ENCODE peak calls at places on chromosomes 6 and 20, in six cellular contexts. S, Z, T, N, L and D are unnamed samples. For H3K36me3, the result is how much of the 10 kb centered on the place peaks cover.

GRCh38 chr6:107485157-107485556 is 4.8 kb upstream of the SOBP start:
- DNase-seq in S (no peak), Z (no peak), T (no peak), N (no peak), L (no peak), D (no peak)

GRCh38 chr6:109039795-109040194 is 54.9 kb downstream of the SESN1 start:
- DNase-seq in S (no peak), Z (no peak), T (no peak), N (no peak), L (no peak), D (no peak)

GRCh38 chr6:141587482-141588266 is 545.1 kb upstream of the GJE1 start:
- DNase-seq in S (no peak), Z (peak), T (no peak), N (no peak), L (no peak), D (no peak)

GRCh38 chr6:47047479-47048411 is 5.6 kb upstream of the ADGRF1 start:
- DNase-seq in S (no peak), Z (peak), T (peak), N (peak), L (no peak), D (peak)

GRCh38 chr6:93917216-93917615 is 497.9 kb upstream of the EPHA7 start:
- DNase-seq in S (no peak), Z (no peak), T (no peak), N (no peak), L (no peak), D (no peak)

GRCh38 chr6:45822269-45822812 is 193.3 kb downstream of the CLIC5 start:
- DNase-seq in S (no peak), Z (no peak), T (no peak), N (no peak), L (no peak), D (no peak)

GRCh38 chr20:2349801-2350200 is 30.9 kb upstream of the TGM6 start:
- DNase-seq in S (no peak), Z (no peak), T (no peak), N (no peak), L (no peak), D (peak)

GRCh38 chr6:51927450-51927849 is 160.0 kb downstream of the PKHD1 start:
- DNase-seq in S (no peak), Z (no peak), T (no peak), N (no peak), L (no peak), D (no peak)

GRCh38 chr6:6661191-6661590 is 72.7 kb downstream of the LY86 start:
- DNase-seq in S (no peak), Z (no peak), T (no peak), N (no peak), L (no peak), D (no peak)

GRCh38 chr20:15706719-15707118 is 866.5 kb downstream of the KIF16B start:
- DNase-seq in S (no peak), Z (peak), T (no peak), N (no peak), L (no peak), D (no peak)

GRCh38 chr20:3420211-3420707 is 12.8 kb upstream of the DNAAF9 start:
- DNase-seq in S (no peak), Z (peak), T (no peak), N (no peak), L (peak), D (no peak)

GRCh38 chr6:75368151-75368779 is 83.7 kb upstream of the TMEM30A start:
- DNase-seq in S (no peak), Z (no peak), T (peak), N (peak), L (peak), D (no peak)

GRCh38 chr6:169240591-169241390 is 12.9 kb downstream of the THBS2 start:
- DNase-seq in S (peak), Z (no peak), T (no peak), N (no peak), L (no peak), D (no peak)

GRCh38 chr6:154403803-154404202 is 47.2 kb upstream of the IPCEF1 start:
- DNase-seq in S (peak), Z (peak), T (peak), N (no peak), L (no peak), D (peak)

GRCh38 chr20:658202-658601 is 5.2 kb upstream of the SRXN1 start:
- DNase-seq in S (no peak), Z (no peak), T (no peak), N (no peak), L (no peak), D (no peak)

GRCh38 chr6:11791354-11792107 is 12.9 kb upstream of the ADTRP start:
- DNase-seq in S (no peak), Z (no peak), T (no peak), N (no peak), L (no peak), D (no peak)

GRCh38 chr6:84645000-84645399 is 119.4 kb downstream of the TBX18 start:
- DNase-seq in S (no peak), Z (peak), T (no peak), N (no peak), L (no peak), D (peak)

GRCh38 chr6:40954446-40955180 is 84.4 kb downstream of the UNC5CL start:
- DNase-seq in S (no peak), Z (no peak), T (no peak), N (no peak), L (no peak), D (no peak)

GRCh38 chr6:49980898-49981297 is 11.5 kb upstream of the DEFB113 start:
- DNase-seq in S (no peak), Z (no peak), T (no peak), N (no peak), L (no peak), D (no peak)

GRCh38 chr6:53294611-53295010 is 54.1 kb downstream of the ELOVL5 start:
- DNase-seq in S (no peak), Z (no peak), T (no peak), N (no peak), L (no peak), D (no peak)

GRCh38 chr6:53295176-53295575 is 53.6 kb downstream of the ELOVL5 start:
- DNase-seq in S (no peak), Z (no peak), T (no peak), N (no peak), L (no peak), D (no peak)

GRCh38 chr6:53293691-53294090 is 55.1 kb downstream of the ELOVL5 start:
- DNase-seq in S (no peak), Z (no peak), T (no peak), N (no peak), L (no peak), D (no peak)

GRCh38 chr6:53297004-53297403 is 51.7 kb downstream of the ELOVL5 start:
- DNase-seq in S (no peak), Z (no peak), T (no peak), N (no peak), L (no peak), D (no peak)

GRCh38 chr6:53294095-53294494 is 54.7 kb downstream of the ELOVL5 start:
- DNase-seq in S (no peak), Z (no peak), T (no peak), N (peak), L (no peak), D (no peak)
- H3K36me3 ChIP-seq in S (under half), Z (under half), T (under half), N (half or more), L (under half), D (half or more)

GRCh38 chr6:30781697-30782424 is 37.5 kb upstream of the IER3 start:
- DNase-seq in S (peak), Z (peak), T (peak), N (no peak), L (peak), D (peak)
- H3K4me3 ChIP-seq in S (no peak), Z (peak), T (peak), N (no peak), L (peak), D (peak)

GRCh38 chr20:62235777-62236157 is 2.6 kb upstream of the OSBPL2 start:
- DNase-seq in S (no peak), Z (no peak), T (no peak), N (no peak), L (no peak), D (no peak)

GRCh38 chr20:62236200-62236599 is 2.1 kb upstream of the OSBPL2 start:
- DNase-seq in S (no peak), Z (no peak), T (no peak), N (no peak), L (no peak), D (no peak)

GRCh38 chr20:62236674-62236996 is 1.7 kb upstream of the OSBPL2 start:
- DNase-seq in S (no peak), Z (no peak), T (no peak), N (no peak), L (no peak), D (no peak)

GRCh38 chr20:62234346-62234745 is 4.0 kb upstream of the OSBPL2 start:
- DNase-seq in S (no peak), Z (no peak), T (no peak), N (no peak), L (no peak), D (no peak)

GRCh38 chr20:62235001-62235776 is 3.1 kb upstream of the OSBPL2 start:
- DNase-seq in S (no peak), Z (no peak), T (no peak), N (no peak), L (no peak), D (no peak)
- H3K36me3 ChIP-seq in S (under half), Z (under half), T (under half), N (under half), L (under half), D (under half)

DNA sequence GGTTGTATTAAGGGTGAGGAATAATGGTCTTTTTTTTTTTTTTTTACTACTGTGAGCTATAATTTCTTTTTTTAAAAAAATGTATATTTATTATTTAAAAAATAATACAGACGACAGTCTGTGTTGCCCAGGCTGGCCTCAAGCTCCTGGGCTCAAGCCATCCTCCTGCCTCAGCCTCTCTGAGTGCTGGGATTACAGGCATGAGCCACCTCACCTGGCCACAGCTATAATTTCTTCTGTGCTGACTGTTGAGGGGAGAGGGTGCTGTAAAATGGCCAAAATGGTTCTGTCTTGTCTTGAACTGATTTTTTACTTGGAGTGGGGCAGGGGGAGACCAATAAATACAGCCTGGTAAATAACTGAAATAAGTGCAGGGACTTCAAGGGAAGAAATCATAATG is 3.6 kb downstream of the SRSF3 start:
- DNase-seq in S (no peak), Z (no peak), T (no peak), N (no peak), L (no peak), D (no peak)
- H3K4me3 ChIP-seq in S (peak), Z (peak), T (peak), N (peak), L (peak), D (peak)

DNA sequence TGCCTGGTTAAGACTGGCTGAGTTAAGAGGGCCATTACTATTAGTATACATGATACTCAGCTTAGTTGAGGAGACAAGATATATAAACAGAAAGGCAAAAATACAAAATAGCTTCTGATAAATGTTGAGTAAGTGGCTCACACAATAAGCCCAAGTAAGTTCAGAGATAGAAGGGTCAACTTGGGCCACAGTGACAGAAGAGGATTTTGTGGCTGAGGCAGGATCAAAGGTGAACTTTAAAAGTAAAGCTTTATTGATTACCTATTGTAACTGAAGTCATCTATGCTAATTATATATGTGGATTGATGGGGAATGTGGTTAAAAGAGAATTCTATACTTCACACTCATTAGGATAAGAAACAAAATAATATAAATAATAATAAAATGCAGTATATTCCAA is 80.8 kb downstream of the PHACTR2 start:
- DNase-seq in S (no peak), Z (no peak), T (no peak), N (no peak), L (no peak), D (no peak)
- H3K36me3 ChIP-seq in S (under half), Z (under half), T (under half), N (under half), L (under half), D (under half)

DNA sequence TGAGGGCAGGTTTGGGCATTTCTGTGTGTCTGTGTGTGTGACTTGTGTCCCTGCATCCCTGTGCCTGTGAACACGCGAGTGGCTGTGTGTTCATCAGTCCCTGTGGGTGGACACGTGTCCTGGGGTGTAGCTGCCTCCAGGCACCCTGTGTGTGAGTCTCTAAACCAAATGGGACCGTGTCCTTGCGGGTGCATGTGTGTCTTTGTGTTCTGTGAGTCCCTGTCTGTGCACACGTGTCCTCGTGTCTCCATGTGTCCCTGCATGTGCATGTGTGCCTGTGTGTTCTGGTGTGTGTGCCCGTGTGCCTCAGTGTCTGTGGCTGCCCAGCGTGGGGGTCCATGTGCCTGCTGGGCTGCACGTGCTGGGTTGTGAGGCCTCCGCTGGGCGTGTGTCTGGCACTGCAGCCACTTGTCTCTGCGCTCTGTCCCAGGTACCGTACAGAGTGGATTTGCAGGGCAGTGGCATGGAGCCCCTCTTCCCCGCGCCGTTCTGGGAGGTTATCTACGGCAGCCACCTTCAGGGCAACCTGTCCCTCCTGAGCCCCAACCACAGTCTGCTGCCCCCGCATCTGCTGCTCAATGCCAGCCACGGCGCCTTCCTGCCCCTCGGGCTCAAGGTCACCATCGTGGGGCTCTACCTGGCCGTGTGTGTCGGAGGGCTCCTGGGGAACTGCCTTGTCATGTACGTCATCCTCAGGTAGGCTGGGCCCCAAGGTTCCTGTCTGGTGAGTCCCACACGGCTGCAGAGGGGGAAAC is 8.2 kb upstream of the LKAAEAR1 start:
- DNase-seq in S (no peak), Z (no peak), T (no peak), N (no peak), L (no peak), D (no peak)
- H3K4me3 ChIP-seq in S (no peak), Z (no peak), T (no peak), N (no peak), L (no peak), D (no peak)

DNA sequence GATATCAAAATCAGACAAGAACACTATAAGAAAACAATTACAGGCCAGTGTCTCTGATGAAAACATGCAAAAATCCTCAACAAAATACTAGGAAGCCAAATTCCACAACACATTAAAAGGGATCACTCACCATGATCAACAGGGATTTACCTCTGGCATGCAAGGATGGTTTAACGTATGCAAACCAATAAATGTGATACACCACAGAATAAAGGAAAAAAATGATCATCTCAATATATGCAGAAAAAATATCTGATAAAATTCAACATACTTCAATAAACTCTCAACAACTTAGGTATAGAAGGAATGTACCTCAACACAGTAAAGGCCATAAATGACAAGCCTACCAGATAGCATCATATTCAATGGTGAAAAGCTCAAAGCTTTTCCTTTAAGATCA is 66.6 kb downstream of the SHPRH start:
- DNase-seq in S (no peak), Z (no peak), T (no peak), N (no peak), L (no peak), D (no peak)
- H3K36me3 ChIP-seq in S (under half), Z (under half), T (under half), N (half or more), L (under half), D (under half)

GRCh38 chr20:62553136-62553837 is 77.5 kb upstream of the GATA5 start:
- DNase-seq in S (no peak), Z (no peak), T (no peak), N (no peak), L (no peak), D (no peak)
- H3K4me3 ChIP-seq in S (no peak), Z (no peak), T (no peak), N (no peak), L (no peak), D (no peak)

DNA sequence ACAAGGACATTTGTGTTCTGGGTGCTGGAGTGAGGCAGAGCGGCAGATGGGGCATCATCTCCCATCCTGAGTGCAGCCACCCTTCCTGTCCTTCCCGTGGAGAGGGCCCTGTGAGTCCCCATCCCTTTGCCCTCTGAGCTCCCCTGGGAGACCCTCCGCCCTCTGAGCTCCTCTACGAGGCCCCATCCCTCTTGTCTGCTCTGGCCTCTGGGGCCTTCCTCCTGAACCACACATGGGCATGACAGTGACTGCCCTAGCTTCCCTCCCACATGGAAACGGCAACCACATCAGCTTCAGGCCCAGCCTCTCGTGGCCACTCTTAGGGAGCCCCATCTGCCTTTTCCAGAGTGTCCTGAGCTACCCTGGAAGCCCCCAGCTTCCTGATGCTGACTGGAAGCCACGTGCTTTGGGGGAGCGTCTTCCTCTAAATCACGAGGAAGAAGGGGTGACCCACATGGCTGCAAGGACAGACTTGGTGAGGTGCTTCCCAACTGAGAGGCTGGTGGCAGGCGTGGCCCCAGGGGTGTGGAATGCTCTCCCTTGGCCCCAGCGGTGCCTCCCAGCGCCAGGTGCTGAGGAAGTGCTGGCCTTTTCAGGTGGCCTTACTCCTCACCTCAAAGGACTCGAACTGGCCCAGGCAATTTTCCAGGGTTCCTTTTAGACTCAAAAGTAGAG is 52.6 kb downstream of the GINS1 start:
- DNase-seq in S (no peak), Z (no peak), T (no peak), N (no peak), L (no peak), D (no peak)
- H3K36me3 ChIP-seq in S (under half), Z (under half), T (under half), N (under half), L (under half), D (under half)